ENCODE peak calls at places on chromosomes 5 and 9, in seven cellular contexts. Y is stimulated activated CD4-positive, alpha-beta T cell treated with anti-CD3 and anti-CD28 coated beads, Interleukin-12 subunit alpha, Interleukin-12 subunit beta, amount 100 ng/mL, for 48 hours; W is WTC11; V is ovary; O is stimulated activated CD8-positive, alpha-beta memory T cell treated with anti-CD3 and anti-CD28 coated beads, Interleukin-4, amount 100 ng/mL, for 48 hours; P is HCEC 1CT; N is HS-27A. G is an unnamed sample.

GRCh38 chr5:113271753-113272454 is 162.9 kb downstream of the TSSK1B start:
- DNase-seq in N (no peak), P (no peak), W (no peak), Y (no peak), V (no peak), O (no peak), G (no peak)

GRCh38 chr5:26482817-26483375 is 555.5 kb downstream of the CDH9 start:
- DNase-seq in P (peak; percentile 77), V (no peak), N (no peak), O (no peak), W (peak; percentile 63), Y (no peak), G (peak; percentile 67)

GRCh38 chr9:109499631-109500120 is 1.6 kb upstream of the PTPN3 start:
- DNase-seq in O (no peak), Y (no peak), N (no peak), V (no peak), W (peak; percentile 63), P (no peak), G (peak; percentile 13)

GRCh38 chr9:69857131-69857530 is 36.5 kb downstream of the CFAP95 start:
- DNase-seq in V (no peak), Y (no peak), W (no peak), N (peak; percentile 59), P (peak; percentile 80), O (no peak), G (no peak)

GRCh38 chr5:61114441-61114840 is 47.8 kb downstream of the SMIM15 start:
- DNase-seq in O (no peak), N (no peak), Y (no peak), P (no peak), W (no peak), V (no peak), G (no peak)

GRCh38 chr5:141617682-141618029 is 1.1 kb downstream of the DIAPH1 start:
- DNase-seq in P (no peak), V (no peak), W (no peak), O (no peak), Y (no peak), N (no peak), G (no peak)

GRCh38 chr9:93169444-93169843 is 14.5 kb upstream of the WNK2 start:
- DNase-seq in V (no peak), Y (no peak), P (no peak), W (no peak), O (no peak), N (no peak), G (no peak)

GRCh38 chr5:171893290-171893890 is 107.8 kb downstream of the SMIM23 start:
- DNase-seq in W (no peak), V (no peak), O (no peak), P (peak; percentile 31), Y (no peak), N (no peak), G (no peak)

GRCh38 chr5:175195698-175196656 is 248.0 kb downstream of the DRD1 start:
- DNase-seq in W (peak; percentile 23), P (no peak), O (no peak), Y (no peak), N (no peak), V (no peak), G (no peak)

GRCh38 chr5:10201223-10201868 is 48.3 kb downstream of the ATPSCKMT start:
- DNase-seq in P (no peak), W (peak; percentile 51), N (no peak), Y (no peak), O (no peak), V (no peak), G (no peak)

GRCh38 chr5:125232779-125233230 is 486.4 kb upstream of the ZNF608 start:
- DNase-seq in O (no peak), Y (no peak), V (no peak), N (no peak), P (peak; percentile 74), W (no peak), G (peak; percentile 66)

GRCh38 chr5:141441571-141442170 is 11.4 kb downstream of the PCDHGA12 start:
- DNase-seq in V (no peak), W (no peak), O (no peak), N (no peak), Y (no peak), P (no peak), G (no peak)

GRCh38 chr9:20242767-20243166 is 379.5 kb downstream of the MLLT3 start:
- DNase-seq in W (no peak), O (peak; percentile 40), V (no peak), N (no peak), Y (peak; percentile 15), P (no peak), G (no peak)

GRCh38 chr5:4079881-4080280 is 484.2 kb downstream of the IRX1 start:
- DNase-seq in V (no peak), Y (no peak), W (no peak), O (no peak), P (no peak), N (no peak), G (no peak)

GRCh38 chr5:170749911-170750431 is 33.6 kb upstream of the GABRP start:
- DNase-seq in N (no peak), W (no peak), Y (no peak), V (no peak), P (no peak), O (no peak), G (no peak)

GRCh38 chr5:151151263-151151660 is 6.3 kb downstream of the ANXA6 start:
- DNase-seq in W (no peak), O (no peak), N (no peak), Y (no peak), P (no peak), V (no peak), G (no peak)

GRCh38 chr5:83401122-83401620 is 70.4 kb upstream of the VCAN start:
- DNase-seq in V (no peak), P (no peak), W (no peak), O (no peak), Y (no peak), N (no peak), G (no peak)

GRCh38 chr9:79877943-79878612 is 306.3 kb downstream of the TLE4 start:
- DNase-seq in P (no peak), N (no peak), W (no peak), O (no peak), Y (no peak), V (no peak), G (no peak)

GRCh38 chr5:84872768-84873167 is 488.1 kb upstream of the EDIL3 start:
- DNase-seq in P (no peak), N (no peak), V (no peak), Y (no peak), W (no peak), O (no peak), G (no peak)

GRCh38 chr9:122042056-122042455 is 51.1 kb downstream of the TTLL11 start:
- DNase-seq in P (no peak), O (no peak), Y (no peak), W (no peak), V (no peak), N (no peak), G (no peak)

GRCh38 chr9:91536211-91536691 is 112.6 kb upstream of the NFIL3 start:
- DNase-seq in P (peak; percentile 73), O (no peak), N (peak; percentile 43), V (no peak), W (no peak), Y (no peak), G (no peak)

GRCh38 chr5:137617806-137618205 is 118.1 kb downstream of the KLHL3 start:
- DNase-seq in W (no peak), V (no peak), Y (no peak), N (no peak), O (no peak), P (peak; percentile 46), G (no peak)

GRCh38 chr5:99169309-99169708 is 240.5 kb upstream of the CHD1 start:
- DNase-seq in P (no peak), N (no peak), W (no peak), V (no peak), O (no peak), Y (no peak), G (no peak)

GRCh38 chr5:348726-349125 is 27.2 kb downstream of the AHRR start:
- DNase-seq in P (no peak), Y (no peak), O (no peak), W (no peak), N (no peak), V (no peak), G (no peak)

G was measured in BE2C.